ENCODE peak calls at places on chromosomes 2 and 18, in seven cellular contexts. F is K562; Z is GM23338; Q is CD8-positive, alpha-beta T cell; L is dorsolateral prefrontal cortex; A is epithelial cell of prostate; V is RWPE2. O is an unnamed sample.

GRCh38 chr2:167581961-167582574 is 665.3 kb downstream of the STK39 start:
- DNase-seq in Z (no peak), F (no peak), Q (no peak), V (no peak), A (no peak), L (no peak), O (no peak)

GRCh38 chr2:74536166-74536950 is 6.6 kb downstream of the HTRA2 start:
- DNase-seq in Z (no peak), F (no peak), V (no peak), Q (no peak), A (no peak), L (no peak), O (no peak)

GRCh38 chr2:158512323-158512722 is 55.6 kb downstream of the PKP4 start:
- DNase-seq in Q (no peak), V (no peak), A (no peak), Z (no peak), L (no peak), F (no peak), O (no peak)

GRCh38 chr2:156437876-156438410 is 1.8 kb downstream of the GPD2 start:
- DNase-seq in L (no peak), Z (no peak), V (no peak), Q (no peak), A (peak; percentile 94), F (no peak), O (no peak)

GRCh38 chr18:47343291-47343690 is 91.8 kb upstream of the SKOR2 start:
- DNase-seq in Z (no peak), A (no peak), L (no peak), Q (no peak), V (no peak), F (no peak), O (no peak)

GRCh38 chr2:8103085-8103708 is 578.7 kb upstream of the ID2 start:
- DNase-seq in A (no peak), Z (no peak), Q (no peak), F (no peak), V (no peak), L (no peak), O (no peak)

GRCh38 chr18:63820694-63821093 is 45.5 kb downstream of the SERPINB7 start:
- DNase-seq in Q (no peak), F (no peak), V (no peak), A (no peak), L (no peak), Z (peak; percentile 48), O (no peak)

GRCh38 chr2:11419781-11420180 is 46.2 kb downstream of the E2F6 start:
- DNase-seq in F (no peak), Z (no peak), Q (no peak), A (no peak), V (no peak), L (no peak), O (no peak)

GRCh38 chr2:239157766-239158165 is 243.1 kb downstream of the HDAC4 start:
- DNase-seq in F (peak; percentile 58), A (peak; percentile 20), V (peak; percentile 57), Z (peak; percentile 73), L (no peak), Q (no peak), O (no peak)

GRCh38 chr18:79413901-79414300 is 18.2 kb downstream of the NFATC1 start:
- DNase-seq in A (no peak), L (no peak), V (no peak), Z (no peak), F (no peak), Q (no peak), O (no peak)

GRCh38 chr2:18799397-18799796 is 210.0 kb upstream of the NT5C1B start:
- DNase-seq in Z (no peak), Q (no peak), L (no peak), F (no peak), A (no peak), V (no peak), O (no peak)

GRCh38 chr2:85989288-85989865 is 100.6 kb upstream of the ST3GAL5 start:
- DNase-seq in L (no peak), V (no peak), Q (peak; percentile 21), Z (no peak), A (no peak), F (no peak), O (no peak)

GRCh38 chr18:8989855-8990254 is 112.6 kb upstream of the NDUFV2 start:
- DNase-seq in L (peak; percentile 47), V (no peak), Z (no peak), A (no peak), F (no peak), Q (no peak), O (no peak)

GRCh38 chr18:41585512-41585911 is 369.5 kb upstream of the PIK3C3 start:
- DNase-seq in A (no peak), Z (no peak), V (no peak), F (no peak), Q (no peak), L (no peak), O (no peak)

GRCh38 chr2:70133521-70134348 is 46.5 kb downstream of the PCBP1 start:
- DNase-seq in F (no peak), A (no peak), Z (no peak), L (no peak), V (no peak), Q (no peak), O (no peak)

GRCh38 chr18:49030138-49030537 is 79.4 kb upstream of the SMAD7 start:
- DNase-seq in A (no peak), V (no peak), Q (no peak), F (no peak), L (no peak), Z (no peak), O (no peak)

GRCh38 chr2:153235516-153235915 is 243.0 kb downstream of the RPRM start:
- DNase-seq in L (no peak), A (no peak), Z (no peak), Q (no peak), V (no peak), F (no peak), O (no peak)

GRCh38 chr2:158414538-158414937 is 42.0 kb downstream of the CCDC148 start:
- DNase-seq in Z (no peak), Q (no peak), V (no peak), A (no peak), L (no peak), F (no peak), O (no peak)

GRCh38 chr2:53903011-53903410 is 43.2 kb upstream of the GPR75 start:
- DNase-seq in Q (no peak), L (no peak), A (no peak), Z (no peak), V (no peak), F (no peak), O (no peak)

GRCh38 chr2:53901192-53901591 is 41.4 kb upstream of the GPR75 start:
- DNase-seq in F (no peak), V (no peak), Q (no peak), A (no peak), Z (no peak), L (no peak), O (no peak)

GRCh38 chr2:53907582-53907981 is 47.8 kb upstream of the GPR75 start:
- DNase-seq in Z (no peak), F (no peak), A (no peak), Q (no peak), V (no peak), L (no peak), O (no peak)

DNA sequence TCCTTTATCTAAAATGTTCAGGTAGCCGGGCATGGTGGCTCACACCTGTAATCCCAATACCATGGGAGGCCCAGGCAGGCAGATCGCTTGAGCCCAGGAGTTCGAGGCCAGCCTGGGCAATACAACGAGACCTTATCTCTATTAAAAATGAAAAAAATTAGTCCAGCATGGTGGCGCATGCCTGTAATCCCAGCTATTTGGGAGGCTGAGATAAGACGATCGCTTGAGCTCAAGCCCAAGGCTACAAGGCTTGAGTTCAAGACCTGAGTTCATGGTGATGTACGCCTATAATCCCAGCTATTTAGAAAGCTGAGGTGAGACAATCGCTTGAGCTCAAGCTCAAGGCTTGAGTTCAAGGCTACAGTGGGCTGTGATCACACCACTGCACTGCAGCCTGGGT is 45.6 kb upstream of the GPR75 start:
- DNase-seq in F (no peak), A (no peak), V (no peak), Z (no peak), L (no peak), Q (no peak), O (no peak)
- H3K27ac ChIP-seq in F (no peak overlapping the region), A (no peak overlapping the region), V (no peak overlapping the region), Z (no peak overlapping the region), L (no peak overlapping the region), Q (no peak overlapping the region), O (no peak overlapping the region)

DNA sequence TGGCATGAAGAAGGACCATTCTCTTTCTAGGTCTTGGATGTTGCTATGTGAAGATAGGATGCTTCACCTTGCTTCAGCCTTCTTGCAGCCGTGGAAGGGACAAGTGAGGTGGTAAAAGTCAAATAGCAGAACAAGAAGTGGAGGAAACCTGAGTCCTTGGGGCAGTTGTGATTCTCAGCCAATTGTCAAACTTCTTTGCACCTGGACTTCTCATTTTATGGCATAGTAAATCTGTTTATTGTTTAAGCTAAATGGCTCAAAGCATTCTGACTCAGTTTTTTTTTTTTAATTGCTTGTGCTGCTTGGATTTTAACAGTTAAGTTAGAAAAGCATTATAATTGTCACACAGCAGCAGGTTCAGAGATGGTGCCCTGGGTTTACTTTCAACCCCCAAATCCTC is 33.0 kb upstream of the ST6GAL2 start:
- DNase-seq in L (no peak), V (no peak), F (no peak), A (no peak), Q (no peak), Z (peak; percentile 12), O (no peak)
- H3K27ac ChIP-seq in L (no peak overlapping the region), V (no peak overlapping the region), F (no peak overlapping the region), A (no peak overlapping the region), Q (no peak overlapping the region), Z (peak overlapping the region; percentile 64), O (no peak overlapping the region)

GRCh38 chr2:108320326-108320932 is 31.7 kb downstream of the SULT1C2 start:
- DNase-seq in Z (no peak), F (no peak), L (no peak), V (no peak), Q (no peak), A (no peak), O (no peak)

GRCh38 chr2:108314586-108315296 is 26.0 kb downstream of the SULT1C2 start:
- DNase-seq in F (no peak), Z (no peak), Q (no peak), A (no peak), V (no peak), L (no peak), O (no peak)

GRCh38 chr2:108315408-108316193 is 26.9 kb downstream of the SULT1C2 start:
- DNase-seq in V (no peak), L (no peak), Q (no peak), F (no peak), Z (peak; percentile 7), A (peak; percentile 83), O (no peak)

GRCh38 chr2:108316194-108316880 is 27.6 kb downstream of the SULT1C2 start:
- DNase-seq in A (no peak), F (no peak), L (no peak), Q (no peak), V (no peak), Z (peak; percentile 34), O (no peak)

DNA sequence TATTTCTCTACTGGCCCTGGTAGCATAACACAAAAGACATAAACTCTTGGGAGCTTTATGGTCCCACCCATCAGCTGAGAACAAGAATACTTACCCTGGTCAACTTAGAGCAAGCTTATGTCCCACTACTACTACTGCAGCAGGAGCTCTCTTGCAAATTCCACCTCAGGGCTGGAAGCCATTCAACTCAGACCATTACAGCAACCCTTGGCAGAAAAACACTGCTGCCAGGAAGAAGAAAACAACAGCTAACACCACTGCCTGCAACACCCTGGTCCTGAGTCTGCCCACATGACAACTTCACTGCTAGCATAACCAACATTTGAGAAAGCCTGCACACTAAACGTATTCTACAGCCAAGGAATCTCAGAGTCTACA is 28.2 kb downstream of the SULT1C2 start:
- DNase-seq in Z (no peak), L (no peak), Q (no peak), A (no peak), F (no peak), V (no peak), O (no peak)
- H3K27ac ChIP-seq in Z (peak overlapping the region; percentile 22), L (no peak overlapping the region), Q (no peak overlapping the region), A (no peak overlapping the region), F (no peak overlapping the region), V (no peak overlapping the region), O (no peak overlapping the region)

GRCh38 chr2:95359501-95359930 is 43.0 kb upstream of the FAHD2A start:
- DNase-seq in Z (no peak), A (no peak), Q (no peak), V (peak; percentile 29), F (no peak), L (no peak), O (no peak)
- H3K27ac ChIP-seq in Z (no peak overlapping the region), A (no peak overlapping the region), Q (no peak overlapping the region), V (no peak overlapping the region), F (no peak overlapping the region), L (no peak overlapping the region), O (no peak overlapping the region)

O was measured in caudate nucleus.